ENCODE peak calls at places on chromosomes 5 and 9, in ten cellular contexts. G is fibroblast of lung, T is A549, Z is coronary artery, J is IMR-90, L is heart left ventricle, R is PC-3, P is thyroid gland, Y is transverse colon, B is lower lobe of right lung. O is an unnamed sample.

GRCh38 chr5:72066658-72067057 is 40.6 kb upstream of the MAP1B start:
- DNase-seq in L (no peak), R (peak), B (no peak), J (peak), T (peak), P (no peak), G (peak), Y (no peak), Z (no peak), O (no peak)

GRCh38 chr9:99822596-99823391 is 1.1 kb downstream of the NR4A3 start:
- DNase-seq in Y (peak), L (peak), R (peak), J (peak), G (peak), B (peak), P (peak), T (peak), Z (peak), O (peak)

GRCh38 chr9:115374724-115375268 is 256.8 kb upstream of the TNC start:
- DNase-seq in L (no peak), R (no peak), Y (no peak), T (no peak), B (no peak), G (no peak), J (no peak), P (no peak), Z (no peak), O (no peak)

GRCh38 chr5:116583085-116583766 is 8.6 kb upstream of the SEMA6A start:
- DNase-seq in B (no peak), G (peak), Y (no peak), L (no peak), P (no peak), T (no peak), R (peak), J (peak), Z (no peak), O (no peak)

GRCh38 chr9:114081441-114082016 is 3.4 kb upstream of the AMBP start:
- DNase-seq in G (no peak), B (no peak), J (no peak), Z (no peak), R (no peak), P (no peak), L (no peak), T (peak), Y (no peak), O (no peak)

GRCh38 chr9:1879501-1879900 is 135.6 kb upstream of the SMARCA2 start:
- DNase-seq in R (no peak), Z (no peak), Y (no peak), P (no peak), G (no peak), T (no peak), J (no peak), L (no peak), B (no peak), O (no peak)

GRCh38 chr5:59328801-59329296 is 564.7 kb downstream of the PDE4D start:
- DNase-seq in B (no peak), Y (no peak), P (no peak), R (no peak), G (peak), Z (no peak), T (peak), L (peak), J (peak), O (no peak)

GRCh38 chr9:1018121-1018520 is 32.0 kb upstream of the DMRT2 start:
- DNase-seq in T (peak), G (no peak), Z (no peak), L (no peak), B (no peak), J (no peak), Y (peak), P (peak), R (peak), O (no peak)

GRCh38 chr5:108798866-108799265 is 51.2 kb downstream of the FER start:
- DNase-seq in G (no peak), P (no peak), B (no peak), Y (no peak), R (peak), T (no peak), L (no peak), J (peak), Z (no peak), O (no peak)

GRCh38 chr5:174423538-174423937 is 300.8 kb upstream of the MSX2 start:
- DNase-seq in Y (no peak), L (no peak), P (no peak), G (no peak), J (no peak), T (no peak), R (no peak), Z (no peak), B (no peak), O (no peak)

GRCh38 chr5:95861858-95862561 is 39.5 kb upstream of the GLRX start:
- DNase-seq in B (no peak), J (peak), T (peak), R (peak), L (no peak), G (peak), P (no peak), Y (no peak), Z (no peak), O (no peak)

GRCh38 chr9:113619156-113619861 is 155.8 kb downstream of the RGS3 start:
- DNase-seq in J (no peak), G (no peak), Z (peak), L (peak), R (no peak), Y (no peak), T (no peak), P (no peak), B (no peak), O (peak)

GRCh38 chr5:179227196-179227577 is 118.1 kb downstream of the ADAMTS2 start:
- DNase-seq in J (no peak), P (no peak), Y (no peak), L (no peak), Z (no peak), B (peak), G (no peak), R (no peak), T (no peak), O (peak)

GRCh38 chr5:121019112-121019511 is 555.0 kb downstream of the PRR16 start:
- DNase-seq in L (no peak), B (no peak), Y (no peak), P (no peak), J (no peak), T (no peak), Z (no peak), R (no peak), G (no peak), O (no peak)

GRCh38 chr9:136403915-136404800 is 4.2 kb upstream of the SNAPC4 start:
- DNase-seq in J (no peak), Z (no peak), L (no peak), Y (no peak), P (no peak), B (no peak), R (no peak), T (no peak), G (no peak), O (no peak)

GRCh38 chr9:121885345-121885901 is 207.7 kb downstream of the TTLL11 start:
- DNase-seq in L (no peak), Z (peak), R (no peak), P (no peak), B (no peak), J (peak), T (no peak), Y (no peak), G (peak), O (no peak)

GRCh38 chr9:96067004-96067403 is 191.5 kb downstream of the ERCC6L2 start:
- DNase-seq in R (no peak), Y (no peak), T (no peak), G (peak), B (no peak), Z (peak), L (peak), J (no peak), P (peak), O (no peak)

GRCh38 chr5:103305829-103306228 is 47.3 kb downstream of the MACIR start:
- DNase-seq in P (no peak), Z (no peak), Y (no peak), B (no peak), L (no peak), G (no peak), J (peak), R (peak), T (no peak), O (no peak)

GRCh38 chr5:145633474-145633873 is 201.7 kb downstream of the PRELID2 start:
- DNase-seq in P (no peak), G (no peak), Y (no peak), L (no peak), Z (no peak), J (no peak), T (no peak), R (no peak), B (no peak), O (no peak)

GRCh38 chr5:81313278-81313677 is 11.9 kb downstream of the ZCCHC9 start:
- DNase-seq in L (no peak), G (no peak), B (no peak), J (no peak), R (no peak), P (no peak), T (no peak), Y (no peak), Z (no peak), O (no peak)

GRCh38 chr5:68187268-68188055 is 28.1 kb upstream of the PIK3R1 start:
- DNase-seq in B (no peak), G (peak), Z (no peak), J (peak), R (no peak), T (no peak), Y (no peak), L (peak), P (peak), O (peak)

GRCh38 chr5:179553875-179554274 is 3.5 kb downstream of the RUFY1 start:
- DNase-seq in B (no peak), G (peak), R (peak), T (peak), J (peak), P (no peak), Y (no peak), L (no peak), Z (no peak), O (no peak)

GRCh38 chr9:121852646-121853616 is 201.5 kb downstream of the DAB2IP start:
- DNase-seq in P (no peak), L (peak), B (no peak), G (peak), R (no peak), Y (no peak), Z (peak), T (no peak), J (peak), O (peak)

GRCh38 chr5:151615431-151615830 is 24.3 kb upstream of the FAT2 start:
- DNase-seq in Z (no peak), J (no peak), Y (no peak), R (peak), T (no peak), P (no peak), G (no peak), L (no peak), B (no peak), O (no peak)

GRCh38 chr9:37916471-37917314 is 12.8 kb upstream of the SLC25A51 start:
- DNase-seq in Z (no peak), J (no peak), T (no peak), G (peak), Y (no peak), P (peak), L (no peak), R (no peak), B (no peak), O (no peak)

GRCh38 chr5:66814146-66814991 is 218.2 kb downstream of the MAST4 start:
- DNase-seq in L (no peak), Z (no peak), Y (peak), J (peak), R (peak), T (peak), B (no peak), G (peak), P (peak), O (peak)

GRCh38 chr5:135332519-135333150 is 66.4 kb downstream of the MACROH2A1 start:
- DNase-seq in J (peak), G (peak), T (peak), Z (no peak), Y (no peak), P (no peak), B (no peak), R (peak), L (no peak), O (no peak)

GRCh38 chr5:180120221-180121101 is 48.9 kb upstream of the RNF130 start:
- DNase-seq in P (peak), B (peak), L (peak), Y (no peak), J (no peak), G (no peak), R (no peak), Z (peak), T (no peak), O (peak)

GRCh38 chr5:176704817-176705216 is 57.5 kb downstream of the TSPAN17 start:
- DNase-seq in R (no peak), B (no peak), Z (no peak), Y (no peak), P (no peak), G (no peak), J (no peak), T (no peak), L (no peak), O (no peak)

GRCh38 chr9:89661391-89661949 is 56.7 kb downstream of the GADD45G start:
- DNase-seq in T (no peak), G (no peak), Z (no peak), J (no peak), R (no peak), P (peak), B (peak), L (peak), Y (peak), O (no peak)

GRCh38 chr5:179769796-179770195 is 24.0 kb upstream of the LTC4S start:
- DNase-seq in L (no peak), Y (no peak), J (no peak), Z (no peak), T (no peak), B (no peak), G (no peak), R (no peak), P (no peak), O (no peak)

GRCh38 chr9:17795708-17796107 is 216.8 kb downstream of the SH3GL2 start:
- DNase-seq in Y (no peak), P (peak), L (no peak), G (no peak), R (no peak), Z (no peak), B (no peak), T (no peak), J (no peak), O (no peak)

GRCh38 chr9:91948423-91949292 is 1.4 kb downstream of the ROR2 start:
- DNase-seq in Y (peak), P (peak), L (no peak), Z (no peak), B (peak), R (no peak), T (peak), G (peak), J (peak), O (no peak)
- TF ChIP-seq CTCF in Y (peak), P (peak), L (peak), Z (no peak), B (peak), R (no peak), T (no peak), G (peak), J (peak), O (no peak)

GRCh38 chr9:131391504-131391903 is 2.4 kb upstream of the PRRC2B start:
- DNase-seq in Y (no peak), L (no peak), R (no peak), P (no peak), G (no peak), T (no peak), Z (no peak), J (no peak), B (no peak), O (no peak)
- H3K27ac ChIP-seq in Y (no peak), L (no peak), R (no peak), P (peak), G (no peak), T (no peak), Z (no peak), J (no peak), B (no peak), O (no peak)

GRCh38 chr9:124894035-124894740 is 32.3 kb downstream of the ARPC5L start:
- DNase-seq in G (no peak), R (no peak), T (no peak), Y (no peak), Z (no peak), B (no peak), J (no peak), P (no peak), L (no peak), O (peak)

GRCh38 chr9:124897570-124898460 is 35.9 kb downstream of the ARPC5L start:
- DNase-seq in P (no peak), Y (no peak), B (no peak), Z (no peak), J (peak), R (no peak), G (no peak), L (no peak), T (no peak), O (no peak)

GRCh38 chr9:124899845-124900244 is 37.9 kb downstream of the ARPC5L start:
- DNase-seq in G (no peak), B (no peak), L (no peak), J (no peak), R (no peak), P (no peak), Z (no peak), Y (no peak), T (no peak), O (no peak)

GRCh38 chr9:124890179-124890578 is 28.2 kb downstream of the ARPC5L start:
- DNase-seq in R (no peak), P (no peak), B (no peak), T (no peak), G (no peak), L (no peak), Y (no peak), Z (no peak), J (no peak), O (no peak)

DNA sequence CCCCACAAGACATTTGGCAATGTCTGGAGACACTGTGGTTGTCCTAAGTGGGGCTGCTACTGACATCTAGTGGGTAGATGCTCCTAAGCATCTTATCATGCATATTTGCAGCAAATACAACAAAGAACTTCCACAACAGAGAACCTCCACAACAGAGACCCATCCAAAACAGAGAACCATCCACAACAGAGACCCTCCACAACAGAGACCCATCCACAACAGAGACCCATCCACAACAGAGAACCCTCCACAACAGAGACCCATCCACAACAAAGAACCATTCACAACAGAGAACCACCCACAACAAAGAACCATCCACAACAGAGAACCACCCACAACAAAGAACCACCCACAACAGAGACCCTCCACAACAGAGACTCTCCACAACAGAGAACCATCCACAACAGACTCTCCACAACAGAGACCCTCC is 32.8 kb downstream of the ARPC5L start:
- DNase-seq in Z (no peak), R (peak), J (peak), T (peak), B (no peak), P (peak), L (no peak), Y (no peak), G (peak), O (peak)
- TF ChIP-seq CTCF in Z (no peak), R (peak), J (peak), T (peak), B (peak), P (no peak), L (peak), Y (peak), G (peak), O (peak)

GRCh38 chr9:127556871-127557270 is 55.2 kb upstream of the STXBP1 start:
- DNase-seq in R (no peak), P (no peak), G (no peak), J (no peak), Z (no peak), Y (no peak), B (peak), L (no peak), T (no peak), O (no peak)

GRCh38 chr9:127557466-127557869 is 54.6 kb upstream of the STXBP1 start:
- DNase-seq in Y (no peak), G (peak), J (no peak), T (no peak), R (peak), P (no peak), L (no peak), Z (no peak), B (peak), O (no peak)

GRCh38 chr9:127555830-127556820 is 56.0 kb upstream of the STXBP1 start:
- DNase-seq in P (peak), J (peak), L (peak), T (peak), Y (peak), G (peak), B (peak), R (peak), Z (no peak), O (no peak)

GRCh38 chr9:127553793-127554192 is 58.3 kb upstream of the STXBP1 start:
- DNase-seq in J (no peak), G (no peak), Y (no peak), P (peak), L (no peak), B (no peak), T (no peak), R (no peak), Z (no peak), O (no peak)

DNA sequence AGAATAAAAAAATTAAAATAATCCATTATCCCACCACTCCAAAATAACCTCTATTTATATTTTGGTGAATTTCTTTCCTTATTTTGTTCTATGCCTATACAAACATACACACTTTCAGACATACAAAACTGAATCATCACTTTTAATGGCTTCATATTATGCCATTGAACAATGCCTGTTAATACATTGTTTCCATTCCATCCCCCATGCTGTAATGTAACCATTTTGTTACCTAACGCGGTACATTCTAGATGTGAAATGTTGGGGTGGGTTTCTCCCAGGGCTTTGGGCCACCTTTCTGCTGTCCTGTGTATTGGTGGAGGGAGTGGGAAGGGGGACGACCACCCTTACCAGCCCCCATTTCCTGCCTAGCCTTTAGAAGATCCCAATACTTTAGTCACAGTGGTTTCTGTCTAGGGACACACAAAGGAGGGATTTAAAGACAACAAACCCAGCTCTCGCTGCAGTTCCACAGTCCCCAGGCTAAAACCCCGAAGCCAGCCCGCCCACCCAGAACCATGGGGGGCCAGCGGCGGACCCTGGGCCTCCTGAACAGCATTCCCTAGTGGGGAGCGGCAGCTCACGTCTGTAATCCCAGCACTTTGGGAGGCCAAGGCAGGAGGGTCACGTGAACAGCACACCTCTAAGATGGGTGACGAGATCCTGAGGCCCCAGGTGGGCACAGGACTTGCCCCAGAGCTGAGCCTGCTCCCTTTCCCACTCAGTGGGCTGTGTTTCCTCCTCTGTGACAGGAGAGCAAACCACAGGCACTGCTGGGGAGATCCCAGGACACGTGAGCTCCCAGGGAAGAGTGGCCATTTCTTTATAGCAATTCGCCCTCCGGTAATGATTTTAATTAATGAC is 56.9 kb upstream of the STXBP1 start:
- DNase-seq in B (no peak), G (no peak), R (no peak), T (no peak), Z (no peak), Y (no peak), L (no peak), P (no peak), J (no peak), O (no peak)
- H3K27ac ChIP-seq in B (peak), G (peak), R (peak), T (peak), Z (peak), Y (peak), L (no peak), P (peak), J (peak), O (no peak)